ENCODE peak calls at places on chromosomes 11 and 22, in nine cellular contexts. Y is CD8-positive, alpha-beta T cell; Q is hepatocyte; P is AG04450; X is left ventricle myocardium inferior; L is WERI-Rb-1; Z is mucosa of descending colon; N is PC-3; K is colonic mucosa. R is an unnamed sample.

GRCh38 chr22:32836286-32836859 is 34.9 kb downstream of the TIMP3 start:
- DNase-seq in P (no peak), K (no peak), Q (peak), Y (no peak), Z (no peak), L (no peak), N (peak), X (no peak), R (no peak)

GRCh38 chr11:7892059-7892699 is 38.9 kb downstream of the OR10A6 start:
- DNase-seq in Q (no peak), Z (no peak), N (peak), Y (no peak), K (no peak), L (no peak), P (peak), X (no peak), R (no peak)

GRCh38 chr11:74325649-74326645 is 14.5 kb upstream of the P4HA3 start:
- DNase-seq in L (peak), P (peak), Z (peak), N (no peak), Y (no peak), X (peak), Q (peak), K (peak), R (peak)

GRCh38 chr22:17159504-17159951 is 451 bp upstream of the HDHD5 start:
- DNase-seq in N (peak), Y (peak), Q (peak), L (peak), K (peak), P (no peak), Z (peak), X (peak), R (peak)

GRCh38 chr11:85685820-85686459 is at the start of gene CCDC89:
- DNase-seq in K (peak), N (peak), L (no peak), Y (no peak), P (peak), X (peak), Z (peak), Q (peak), R (peak)

GRCh38 chr11:73182824-73183321 is 35.2 kb upstream of the P2RY2 start:
- DNase-seq in X (peak), P (no peak), L (no peak), Y (no peak), Q (peak), N (no peak), Z (no peak), K (peak), R (no peak)

GRCh38 chr11:21018248-21018647 is 348.9 kb downstream of the NELL1 start:
- DNase-seq in Z (no peak), Y (no peak), K (no peak), Q (no peak), N (no peak), X (no peak), P (no peak), L (no peak), R (no peak)

GRCh38 chr11:100240051-100240450 is 447.0 kb upstream of the ARHGAP42 start:
- DNase-seq in L (no peak), Z (no peak), Q (no peak), X (no peak), N (no peak), K (no peak), P (no peak), Y (no peak), R (no peak)

GRCh38 chr11:46120711-46121327 is 435 bp downstream of the PHF21A start:
- DNase-seq in Y (no peak), N (no peak), X (peak), K (peak), Q (peak), Z (peak), L (peak), P (peak), R (peak)

GRCh38 chr22:22410121-22410520 is 98.4 kb downstream of the ZNF280B start:
- DNase-seq in N (no peak), K (no peak), Q (no peak), Y (no peak), X (peak), P (no peak), L (peak), Z (peak), R (peak)

DNA sequence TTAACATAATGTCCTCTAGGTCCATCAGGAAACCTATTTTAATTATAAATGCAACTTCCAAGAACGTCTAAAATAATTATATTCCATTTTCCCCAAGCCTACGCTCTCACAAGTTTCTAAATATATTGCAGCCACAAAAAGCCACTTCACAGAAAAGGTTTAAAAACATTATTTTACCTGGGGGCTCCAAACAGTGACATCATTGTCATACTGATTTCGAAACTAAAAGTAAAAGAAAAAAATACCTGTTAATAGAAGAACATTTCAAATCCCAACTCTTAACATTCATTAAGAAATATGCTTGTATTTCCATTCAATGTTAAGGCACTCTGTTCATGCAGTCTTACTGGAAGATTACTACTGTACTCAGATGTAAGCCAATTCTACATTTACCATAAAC is 1.4 kb downstream of the PSMA1 start:
- DNase-seq in P (no peak), Y (no peak), K (no peak), Z (no peak), L (no peak), X (no peak), Q (no peak), N (no peak), R (no peak)
- H3K4me3 ChIP-seq in P (peak), Y (peak), K (peak), Z (no peak), L (peak), X (peak), Q (peak), N (peak), R (peak)

GRCh38 chr22:42404266-42404665 is 27.9 kb downstream of the NFAM1 start:
- DNase-seq in P (no peak), N (no peak), Q (no peak), X (no peak), K (no peak), Y (no peak), Z (no peak), L (no peak), R (no peak)

GRCh38 chr22:42410708-42411107 is 21.5 kb downstream of the NFAM1 start:
- DNase-seq in Y (no peak), L (no peak), Z (no peak), N (no peak), K (no peak), P (no peak), X (no peak), Q (no peak), R (no peak)

GRCh38 chr22:42412744-42413220 is 19.4 kb downstream of the NFAM1 start:
- DNase-seq in Y (no peak), X (no peak), Q (no peak), K (no peak), N (no peak), L (no peak), P (no peak), Z (no peak), R (no peak)

GRCh38 chr22:42408276-42408675 is 23.9 kb downstream of the NFAM1 start:
- DNase-seq in P (no peak), Y (no peak), L (no peak), N (no peak), X (no peak), Q (no peak), Z (no peak), K (no peak), R (no peak)

DNA sequence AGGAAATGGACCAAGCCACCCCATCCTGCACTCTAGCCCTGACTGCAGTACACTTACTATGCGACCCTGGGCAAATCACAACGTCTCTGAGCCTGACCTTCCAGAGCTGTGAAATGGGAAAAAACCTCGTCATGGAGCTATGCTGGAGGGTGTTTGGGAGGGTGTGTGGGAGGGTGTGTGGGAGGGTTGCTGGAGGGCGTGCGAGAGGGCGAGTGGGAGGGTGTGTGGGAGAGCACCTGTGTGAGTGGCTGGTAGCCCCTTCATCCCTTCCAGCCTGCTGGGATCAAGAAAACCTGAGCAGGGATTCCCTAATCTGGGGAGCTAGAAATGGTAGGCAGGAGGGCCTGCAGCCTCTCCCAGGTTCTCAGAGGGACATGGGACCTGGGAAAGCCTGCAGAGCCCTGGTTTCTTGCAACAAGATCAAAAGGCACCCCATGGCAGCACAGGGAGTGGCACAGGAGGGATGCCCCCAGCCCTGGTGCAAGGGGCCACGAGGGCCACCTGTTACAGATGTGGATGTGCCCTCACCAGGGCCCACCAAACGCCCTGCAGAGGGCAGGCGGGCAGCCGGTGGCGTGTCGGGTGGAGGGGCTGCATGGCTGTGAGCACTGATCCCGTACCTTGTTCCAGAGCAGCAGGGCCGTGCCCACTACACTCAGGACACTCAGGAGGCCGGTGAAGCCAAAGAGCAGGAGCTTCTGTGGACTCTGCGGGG is 23.2 kb downstream of the NFAM1 start:
- DNase-seq in N (no peak), X (no peak), Y (no peak), Z (no peak), Q (no peak), P (no peak), K (no peak), L (no peak), R (no peak)
- TF ChIP-seq CTCF in N (no peak), X (no peak), Y (no peak), Z (no peak), Q (no peak), P (no peak), K (no peak), L (no peak), R (no peak)

GRCh38 chr22:20235453-20235991 is 32.6 kb downstream of the RTN4R start:
- DNase-seq in N (no peak), Z (no peak), Q (no peak), X (no peak), K (no peak), L (no peak), Y (no peak), P (no peak), R (no peak)

GRCh38 chr22:20238567-20239062 is 29.5 kb downstream of the RTN4R start:
- DNase-seq in L (peak), P (no peak), K (peak), X (no peak), Z (no peak), Y (peak), Q (peak), N (peak), R (peak)

GRCh38 chr22:20239063-20239950 is 28.8 kb downstream of the RTN4R start:
- DNase-seq in N (no peak), X (peak), Z (no peak), K (no peak), Y (peak), P (no peak), Q (peak), L (peak), R (peak)

GRCh38 chr22:20236052-20236717 is 31.9 kb downstream of the RTN4R start:
- DNase-seq in Y (no peak), N (no peak), K (no peak), Q (no peak), L (no peak), X (no peak), P (no peak), Z (no peak), R (no peak)

DNA sequence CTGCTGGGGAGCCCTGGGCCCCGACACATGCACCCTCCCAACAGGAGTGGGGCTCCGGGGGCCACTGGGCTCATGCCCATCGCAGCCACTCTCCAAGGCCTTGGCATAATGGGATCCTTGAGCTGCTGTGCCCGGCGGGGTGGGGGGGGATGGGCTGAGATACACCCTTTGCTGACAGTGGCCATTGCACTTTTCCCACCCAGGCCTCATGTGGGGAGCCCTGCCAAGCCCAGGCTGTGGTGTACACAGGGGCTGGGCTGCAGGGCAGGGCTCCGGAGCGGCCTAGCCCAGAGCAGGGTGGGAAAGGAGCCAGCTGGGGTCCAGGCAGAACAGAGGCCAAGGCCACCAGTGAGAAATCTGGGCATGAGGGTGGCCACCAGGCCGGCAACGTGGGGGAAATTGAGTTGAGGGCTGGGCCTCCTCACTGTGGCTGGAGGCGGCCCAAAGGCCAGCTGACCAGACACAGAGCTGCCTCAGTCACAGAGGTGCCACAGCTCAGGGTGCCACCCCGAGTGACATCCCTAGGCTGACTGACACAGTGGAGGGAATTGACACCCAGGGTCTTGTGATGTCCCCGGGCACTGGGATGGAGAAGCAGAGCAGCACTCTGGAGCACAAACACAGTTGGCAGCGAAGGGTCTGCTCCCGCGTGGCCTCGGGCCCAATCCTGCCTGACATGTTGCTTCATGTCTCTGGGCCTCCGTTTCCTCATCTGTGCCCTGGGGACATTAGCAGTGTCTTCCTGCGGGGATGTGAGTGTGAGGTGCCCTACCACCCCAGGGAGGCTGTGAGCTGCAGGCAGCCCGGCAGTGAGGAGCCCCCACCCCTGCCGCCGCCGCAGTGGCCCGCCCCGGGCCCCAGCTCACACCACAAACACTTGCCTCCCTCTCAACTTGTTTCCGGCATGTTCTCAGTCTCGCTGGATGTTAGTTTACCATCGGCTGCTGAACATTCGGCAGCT is 30.4 kb downstream of the RTN4R start:
- DNase-seq in Z (no peak), X (no peak), Y (peak), K (no peak), P (no peak), L (no peak), N (no peak), Q (no peak), R (peak)
- H3K4me3 ChIP-seq in Z (no peak), X (no peak), Y (no peak), K (no peak), P (no peak), L (no peak), N (no peak), Q (no peak), R (no peak)

GRCh38 chr22:47448231-47449035 is 686.0 kb downstream of the TBC1D22A start:
- DNase-seq in P (no peak), Z (no peak), X (no peak), L (no peak), Y (no peak), N (no peak), Q (no peak), K (peak), R (no peak)

GRCh38 chr22:47450876-47451475 is 688.5 kb downstream of the TBC1D22A start:
- DNase-seq in K (no peak), P (no peak), L (peak), X (no peak), Q (no peak), N (no peak), Z (no peak), Y (no peak), R (no peak)

GRCh38 chr22:47453049-47453448 is 690.6 kb downstream of the TBC1D22A start:
- DNase-seq in L (no peak), N (no peak), Y (no peak), P (no peak), K (no peak), Z (no peak), Q (no peak), X (no peak), R (no peak)

GRCh38 chr22:47449508-47450270 is 687.2 kb downstream of the TBC1D22A start:
- DNase-seq in N (no peak), L (peak), X (no peak), P (no peak), Q (no peak), Y (no peak), K (no peak), Z (no peak), R (no peak)

DNA sequence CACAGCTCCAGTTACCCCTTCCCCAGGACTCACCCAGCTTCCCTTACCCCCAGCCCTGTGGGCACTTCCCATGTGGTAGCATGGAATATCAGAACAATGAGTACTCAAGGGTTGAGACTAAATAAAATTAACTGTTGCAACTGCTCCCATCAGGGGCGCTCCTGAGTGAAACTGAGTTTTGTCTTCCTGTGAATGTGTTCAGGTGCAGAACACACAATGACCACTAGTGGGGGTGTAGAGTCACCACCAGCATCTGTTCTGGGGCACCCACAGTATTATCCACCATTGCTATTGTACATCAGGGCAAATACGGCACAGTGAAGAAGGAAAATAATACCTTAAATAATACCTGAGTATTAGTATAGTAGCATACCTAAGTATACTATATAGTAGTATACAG is 689.7 kb downstream of the TBC1D22A start:
- DNase-seq in K (no peak), Q (no peak), P (no peak), L (peak), Z (no peak), N (peak), Y (no peak), X (no peak), R (no peak)
- TF ChIP-seq CTCF in K (no peak), Q (no peak), P (no peak), L (peak), Z (no peak), N (peak), Y (no peak), X (peak), R (peak)

GRCh38 chr11:17369685-17370243 is 18.2 kb downstream of the NCR3LG1 start:
- DNase-seq in Q (no peak), P (no peak), L (no peak), Z (no peak), Y (no peak), X (no peak), N (no peak), K (no peak), R (no peak)

GRCh38 chr11:17375547-17375946 is 12.9 kb downstream of the KCNJ11 start:
- DNase-seq in N (no peak), Z (no peak), Q (no peak), Y (no peak), P (no peak), X (no peak), K (no peak), L (no peak), R (no peak)

GRCh38 chr11:17368551-17368950 is 17.0 kb downstream of the NCR3LG1 start:
- DNase-seq in K (no peak), P (no peak), Y (no peak), Z (no peak), N (no peak), Q (no peak), X (no peak), L (no peak), R (no peak)

GRCh38 chr11:17369094-17369493 is 17.5 kb downstream of the NCR3LG1 start:
- DNase-seq in Q (no peak), K (no peak), Y (no peak), N (no peak), L (no peak), P (no peak), Z (no peak), X (no peak), R (no peak)

DNA sequence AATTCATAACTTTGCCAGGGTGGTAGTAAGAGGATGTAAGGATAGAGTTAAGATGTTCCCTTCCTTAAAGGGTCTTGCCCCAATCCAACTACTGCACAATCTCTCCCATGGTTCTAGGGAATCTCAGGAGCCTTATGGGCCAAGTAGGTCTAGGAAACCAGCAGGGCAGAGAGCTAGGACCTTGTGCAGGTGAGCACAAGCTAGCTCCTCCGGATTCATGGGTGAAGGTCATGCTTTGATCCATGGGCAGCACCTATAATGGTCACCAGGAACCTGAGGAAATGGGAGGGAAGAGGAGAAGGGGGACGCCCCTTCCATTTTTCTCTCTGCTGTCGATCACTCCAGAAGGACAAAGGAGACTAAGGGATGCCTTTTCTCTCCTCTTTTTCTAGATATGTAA is 16.8 kb downstream of the KCNJ11 start:
- DNase-seq in Q (no peak), N (no peak), X (no peak), L (no peak), Y (no peak), P (no peak), K (no peak), Z (no peak), R (no peak)
- H3K4me3 ChIP-seq in Q (no peak), N (no peak), X (no peak), L (no peak), Y (no peak), P (no peak), K (no peak), Z (no peak), R (no peak)

R was measured in BE2C.